ENCODE peak calls at places on chromosomes 7 and 10, in eight cellular contexts. U is thyroid gland, O is transverse colon, L is GM23338, C is fibroblast of lung, S is psoas muscle, W is HCT116, H is IMR-90. N is an unnamed sample. For H3K27me3, the result is how much of the 10 kb centered on the place peaks cover.

GRCh38 chr7:36925207-36925606 is 200.9 kb upstream of the AOAH start:
- DNase-seq in U (no peak), O (no peak), L (no peak), C (no peak), S (no peak), W (no peak), H (no peak), N (no peak)

GRCh38 chr7:95331004-95331337 is 6.6 kb upstream of the PON1 start:
- DNase-seq in U (no peak), O (no peak), L (no peak), C (no peak), S (no peak), W (no peak), H (no peak), N (no peak)

GRCh38 chr7:6495597-6496262 is 48.0 kb upstream of the DAGLB start:
- DNase-seq in U (no peak), O (no peak), L (no peak), C (peak), S (no peak), W (no peak), H (peak), N (no peak)

GRCh38 chr10:72068901-72069446 is 19.4 kb downstream of the SPOCK2 start:
- DNase-seq in U (no peak), O (no peak), L (no peak), C (no peak), S (peak), W (no peak), H (no peak), N (no peak)

GRCh38 chr7:123929620-123930019 is 4.6 kb downstream of the SPAM1 start:
- DNase-seq in U (no peak), O (no peak), L (peak), C (no peak), S (no peak), W (no peak), H (no peak), N (no peak)

GRCh38 chr7:93147358-93147757 is 827 bp downstream of the SAMD9L start:
- DNase-seq in U (peak), O (peak), L (no peak), C (peak), S (no peak), W (no peak), H (peak), N (no peak)

GRCh38 chr7:156665101-156665500 is 24.5 kb downstream of the RNF32 start:
- DNase-seq in U (no peak), O (no peak), L (peak), C (peak), S (no peak), W (no peak), H (peak), N (no peak)

GRCh38 chr10:74153123-74153522 is 2.1 kb downstream of the ADK start:
- DNase-seq in U (no peak), O (no peak), L (peak), C (peak), S (no peak), W (peak), H (peak), N (no peak)

DNA sequence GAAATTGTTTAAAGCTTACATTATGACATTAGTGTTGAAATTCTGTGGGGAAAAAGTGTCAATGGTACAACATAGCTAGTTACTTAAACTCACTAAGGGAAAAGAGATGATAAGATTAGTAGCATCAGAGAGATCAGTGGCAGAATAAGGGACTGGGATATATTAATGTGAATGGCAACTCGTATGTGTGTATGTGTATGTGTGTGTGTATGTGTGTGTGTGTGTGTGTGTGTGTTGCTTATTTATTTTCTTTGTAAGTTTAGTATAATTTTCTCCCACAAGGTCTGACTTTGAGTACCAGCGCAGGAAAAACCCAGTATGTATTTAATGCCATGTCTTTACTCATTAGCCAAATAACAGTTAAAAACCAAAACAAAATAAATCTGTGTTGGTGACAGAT is 256.1 kb downstream of the ARHGAP21 start:
- DNase-seq in U (no peak), O (no peak), L (no peak), C (peak), S (no peak), W (no peak), H (no peak), N (no peak)
- H3K4me3 ChIP-seq in U (no peak), O (no peak), L (no peak), C (no peak), S (peak), W (no peak), H (peak), N (no peak)

DNA sequence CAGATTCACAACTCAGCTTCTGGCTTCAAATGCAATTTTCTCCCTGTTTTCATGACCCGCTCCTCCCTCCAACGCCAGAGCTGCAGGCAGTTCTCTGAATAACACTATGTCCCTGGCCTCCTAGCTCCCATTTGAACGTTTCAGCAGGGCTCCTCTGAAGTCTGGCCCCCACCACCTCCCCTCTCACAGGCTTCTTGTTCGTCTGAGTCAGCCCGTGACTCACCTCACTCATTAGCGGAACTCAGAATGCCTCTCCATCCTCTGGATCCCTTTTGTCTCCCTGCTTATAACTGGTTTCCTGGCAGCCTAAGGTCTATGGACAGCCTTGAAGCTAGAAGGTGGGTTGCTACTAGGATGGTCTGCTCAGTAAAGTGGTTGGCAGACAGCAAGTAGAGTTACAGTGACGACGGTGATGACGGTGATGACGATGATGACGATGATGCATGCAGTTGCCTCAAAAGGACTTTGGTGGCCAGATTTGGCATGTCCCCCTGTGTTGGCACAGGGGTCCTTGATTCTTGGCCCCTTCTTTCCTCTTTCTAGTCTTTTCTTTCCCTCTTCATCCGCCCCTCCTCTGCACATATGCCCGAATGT is 83.3 kb upstream of the MKLN1 start:
- DNase-seq in U (no peak), O (peak), L (peak), C (peak), S (peak), W (peak), H (peak), N (no peak)
- TF ChIP-seq CTCF in U (no peak), O (no peak), L (no peak), C (no peak), S (no peak), W (no peak), H (no peak), N (no peak)

GRCh38 chr7:1257221-1257620 is 24.5 kb downstream of the UNCX start:
- DNase-seq in U (no peak), O (no peak), L (no peak), C (no peak), S (no peak), W (no peak), H (no peak), N (no peak)

GRCh38 chr7:1256621-1257020 is 23.9 kb downstream of the UNCX start:
- DNase-seq in U (no peak), O (no peak), L (no peak), C (no peak), S (no peak), W (no peak), H (no peak), N (no peak)

GRCh38 chr7:1255817-1256340 is 23.2 kb downstream of the UNCX start:
- DNase-seq in U (no peak), O (no peak), L (no peak), C (no peak), S (peak), W (no peak), H (no peak), N (no peak)

GRCh38 chr7:1259621-1260020 is 26.9 kb downstream of the UNCX start:
- DNase-seq in U (no peak), O (no peak), L (no peak), C (no peak), S (no peak), W (no peak), H (no peak), N (no peak)

GRCh38 chr7:1257863-1258262 is 25.2 kb downstream of the UNCX start:
- DNase-seq in U (no peak), O (no peak), L (no peak), C (no peak), S (no peak), W (no peak), H (no peak), N (no peak)
- H3K27me3 ChIP-seq in U (under half), O (half or more), L (under half), C (under half), S (under half), W (under half), H (half or more), N (under half)

GRCh38 chr10:63241898-63242297 is 108.8 kb downstream of the NRBF2 start:
- DNase-seq in U (no peak), O (no peak), L (no peak), C (no peak), S (no peak), W (no peak), H (no peak), N (no peak)
- H3K4me3 ChIP-seq in U (no peak), O (no peak), L (no peak), C (no peak), S (no peak), W (no peak), H (no peak), N (peak)

GRCh38 chr7:43552122-43552521 is 30.8 kb upstream of the STK17A start:
- DNase-seq in U (no peak), O (no peak), L (no peak), C (no peak), S (no peak), W (no peak), H (no peak), N (no peak)
- TF ChIP-seq CTCF in U (no peak), O (no peak), L (no peak), C (no peak), S (no peak), W (no peak), H (no peak), N (no peak)

GRCh38 chr7:25881317-25881716 is 270.7 kb upstream of the NFE2L3 start:
- DNase-seq in U (no peak), O (no peak), L (no peak), C (no peak), S (no peak), W (no peak), H (no peak), N (no peak)
- H3K27me3 ChIP-seq in U (under half), O (under half), L (under half), C (under half), S (under half), W (under half), H (under half), N (under half)

N was measured in GM06990.